ENCODE peak calls at places on chromosomes 16 and 17, in five cellular contexts. G is astrocyte of the cerebellum, N is fibroblast of pulmonary artery, M is HCT116, B is GM20000. A is an unnamed sample.

GRCh38 chr17:61411114-61411943 is 11.7 kb downstream of the TBX2 start:
- DNase-seq in M (no peak), N (no peak), B (peak), G (no peak), A (peak)

GRCh38 chr16:69294051-69294450 is 17.1 kb upstream of the VPS4A start:
- DNase-seq in G (no peak), M (no peak), B (no peak), N (no peak), A (no peak)

GRCh38 chr16:27286446-27286845 is 17.9 kb upstream of the NSMCE1 start:
- DNase-seq in M (no peak), N (peak), B (no peak), G (peak), A (no peak)

GRCh38 chr16:58417600-58417999 is 25.3 kb downstream of the GINS3 start:
- DNase-seq in G (no peak), N (no peak), M (no peak), B (no peak), A (no peak)

GRCh38 chr17:4777969-4778760 is 6.5 kb downstream of the TM4SF5 start:
- DNase-seq in G (no peak), N (no peak), M (no peak), B (no peak), A (no peak)

GRCh38 chr17:38693700-38694329 is 11.3 kb upstream of the MLLT6 start:
- DNase-seq in M (no peak), B (no peak), G (no peak), N (peak), A (no peak)

GRCh38 chr17:39208893-39209292 is 8.8 kb downstream of the RPL19 start:
- DNase-seq in M (no peak), G (no peak), B (peak), N (no peak), A (peak)

GRCh38 chr16:868386-868755 is 67.8 kb upstream of the GNG13 start:
- DNase-seq in G (no peak), M (no peak), N (no peak), B (no peak), A (no peak)

GRCh38 chr17:39401412-39402278 is at the start of gene FBXL20:
- DNase-seq in G (peak), N (peak), M (peak), B (peak), A (peak)

GRCh38 chr17:68314916-68315535 is 23.7 kb downstream of the ARSG start:
- DNase-seq in B (no peak), N (peak), G (no peak), M (no peak), A (no peak)

GRCh38 chr17:47895254-47895855 is 681 bp upstream of the SP2 start:
- DNase-seq in G (no peak), N (peak), B (no peak), M (no peak), A (no peak)

GRCh38 chr17:31560836-31561235 is 169.4 kb downstream of the RAB11FIP4 start:
- DNase-seq in M (no peak), G (no peak), B (no peak), N (no peak), A (no peak)

GRCh38 chr17:40295471-40296457 is 8.1 kb downstream of the CDC6 start:
- DNase-seq in M (no peak), G (no peak), B (no peak), N (no peak), A (no peak)

GRCh38 chr16:3578610-3579551 is 1.7 kb upstream of the NLRC3 start:
- DNase-seq in N (no peak), G (no peak), B (peak), M (no peak), A (no peak)

GRCh38 chr17:54007855-54008254 is 185.1 kb downstream of the KIF2B start:
- DNase-seq in G (no peak), M (no peak), B (no peak), N (no peak), A (no peak)

GRCh38 chr17:39122982-39123381 is 28.5 kb downstream of the PLXDC1 start:
- DNase-seq in M (no peak), B (no peak), G (no peak), N (no peak), A (no peak)

GRCh38 chr17:43372273-43372911 is 26.4 kb upstream of the ARL4D start:
- DNase-seq in N (peak), B (peak), M (no peak), G (no peak), A (no peak)

GRCh38 chr17:5115673-5116651 is at the start of gene USP6:
- DNase-seq in N (no peak), G (no peak), B (peak), M (no peak), A (peak)

GRCh38 chr17:36856169-36856568 is 81.1 kb upstream of the LHX1 start:
- DNase-seq in G (no peak), M (no peak), N (no peak), B (no peak), A (no peak)

GRCh38 chr17:43018932-43019331 is 3.3 kb downstream of the VAT1 start:
- DNase-seq in M (no peak), G (no peak), B (no peak), N (peak), A (no peak)

GRCh38 chr17:5592382-5592781 is 8.1 kb upstream of the NLRP1 start:
- DNase-seq in B (peak), N (peak), G (peak), M (peak), A (no peak)

GRCh38 chr17:33183487-33184026 is 109.5 kb downstream of the ASIC2 start:
- DNase-seq in B (no peak), G (no peak), N (no peak), M (no peak), A (no peak)

GRCh38 chr16:70523621-70524405 is at the start of gene SF3B3:
- DNase-seq in M (no peak), B (peak), N (peak), G (no peak), A (no peak)

GRCh38 chr16:80055831-80056230 is 455.3 kb upstream of the MAF start:
- DNase-seq in B (no peak), G (no peak), M (no peak), N (no peak), A (no peak)

GRCh38 chr16:89921131-89921698 is 1.9 kb upstream of the TUBB3 start:
- DNase-seq in N (no peak), B (no peak), G (no peak), M (no peak), A (peak)

GRCh38 chr16:75496546-75496945 is 1.3 kb upstream of the CHST6 start:
- DNase-seq in M (no peak), G (no peak), B (no peak), N (no peak), A (no peak)

GRCh38 chr16:73956592-73957495 is 339.8 kb upstream of the PSMD7 start:
- DNase-seq in G (peak), M (peak), N (peak), B (peak), A (peak)

DNA sequence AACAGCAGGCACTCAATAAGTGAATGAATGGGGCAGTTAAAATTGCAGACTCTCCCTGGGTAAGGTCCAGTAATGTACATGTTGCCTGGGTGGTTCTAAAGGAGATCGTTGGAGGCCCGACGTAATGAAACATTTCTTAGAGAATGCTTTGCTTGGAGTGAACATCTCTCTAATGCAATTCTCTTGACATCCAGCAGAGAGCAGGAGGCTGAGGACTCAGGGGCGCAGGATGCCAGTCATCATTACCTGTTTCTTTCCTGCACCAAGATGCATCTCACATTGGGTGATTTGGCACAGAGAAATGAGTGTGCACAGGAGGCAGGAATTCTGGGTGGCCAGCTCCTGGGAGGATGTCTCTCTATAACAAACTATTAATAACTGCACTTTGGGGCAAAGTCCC is 130.3 kb upstream of the RBBP6 start:
- DNase-seq in N (no peak), G (no peak), B (peak), M (peak), A (no peak)
- TF ChIP-seq CTCF in N (no peak), G (no peak), B (no peak), M (peak), A (no peak)

DNA sequence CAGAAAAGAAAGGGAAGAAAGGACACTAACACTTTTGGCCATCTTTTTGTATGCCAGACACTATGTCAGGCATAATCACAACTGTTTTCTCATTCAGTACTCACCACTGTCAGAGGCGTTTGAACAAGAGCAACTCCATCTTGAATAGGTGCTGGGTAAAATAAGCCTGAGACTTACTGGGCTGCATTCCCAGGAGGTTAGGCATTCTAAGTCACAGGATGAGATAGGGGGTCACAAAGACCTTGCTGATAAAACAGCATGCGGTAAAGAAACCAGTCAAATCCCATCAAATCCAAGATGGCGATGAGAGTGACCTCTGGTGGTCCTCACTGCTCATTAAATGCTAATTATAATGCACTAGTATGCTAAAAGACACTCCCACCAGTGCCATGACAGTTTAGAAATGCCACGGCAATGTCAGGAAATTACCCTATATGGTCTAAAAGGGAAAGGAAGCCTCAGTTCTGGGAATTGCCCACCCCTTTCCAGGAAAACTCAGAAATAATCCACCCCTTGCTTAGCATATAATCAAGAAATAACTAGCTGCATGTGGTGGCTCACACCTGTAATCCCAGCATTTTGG is 14.9 kb upstream of the LYRM9 start:
- DNase-seq in N (no peak), B (no peak), G (no peak), M (no peak), A (no peak)
- TF ChIP-seq CTCF in N (no peak), B (no peak), G (no peak), M (no peak), A (no peak)

GRCh38 chr16:8885674-8886592 is 3.8 kb downstream of the LITAFD start:
- DNase-seq in M (no peak), G (no peak), N (peak), B (no peak), A (peak)
- TF ChIP-seq CTCF in M (peak), G (no peak), N (no peak), B (no peak), A (peak)

GRCh38 chr17:81329927-81330883 is 35.1 kb upstream of the SLC38A10 start:
- DNase-seq in M (no peak), N (no peak), G (no peak), B (no peak), A (peak)
- TF ChIP-seq CTCF in M (peak), N (no peak), G (no peak), B (no peak), A (no peak)

GRCh38 chr17:21241564-21241963 is 11.6 kb downstream of the NATD1 start:
- DNase-seq in B (no peak), G (no peak), N (no peak), M (no peak), A (no peak)
- TF ChIP-seq CTCF in B (no peak), G (no peak), N (no peak), M (no peak), A (no peak)

DNA sequence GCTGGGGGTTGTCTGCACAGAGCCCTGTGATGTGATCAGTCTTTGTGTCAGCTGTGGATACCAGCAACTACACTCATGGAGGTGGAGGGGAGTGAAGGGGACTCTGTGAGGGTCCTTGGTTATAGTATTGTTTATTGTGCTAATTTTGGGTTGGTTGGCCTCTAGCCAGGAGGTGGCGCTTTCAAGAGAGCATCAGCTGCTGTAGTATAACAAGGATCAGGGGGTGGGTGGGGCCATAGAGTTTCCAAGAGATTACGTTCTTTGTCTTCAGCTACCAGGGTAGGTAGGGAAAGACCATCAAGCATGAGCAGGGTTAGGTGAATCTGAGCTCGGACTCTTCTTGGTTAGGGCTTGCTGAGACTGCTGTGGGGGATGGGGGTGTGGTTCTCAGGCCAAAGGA is 97.1 kb upstream of the HS3ST3A1 start:
- DNase-seq in N (no peak), M (no peak), B (no peak), G (no peak), A (no peak)
- TF ChIP-seq CTCF in N (no peak), M (no peak), B (no peak), G (no peak), A (no peak)